ENCODE peak calls at places on chromosomes 4 and X, in eight cellular contexts. Z is AG10803, C is tibial artery, T is Daoy, O is MM.1S, U is T-helper 9 cell, I is mucosa of gallbladder, V is mucosa of descending colon. N is an unnamed sample.

GRCh38 chr4:41692717-41693345 is 55.7 kb downstream of the PHOX2B start:
- DNase-seq in Z (peak; percentile 46), C (no peak), T (peak; percentile 57), O (peak; percentile 50), U (peak; percentile 0), I (no peak), V (no peak), N (peak; percentile 78)

GRCh38 chr4:138107023-138107422 is 135.1 kb downstream of the SLC7A11 start:
- DNase-seq in Z (no peak), C (no peak), T (no peak), O (no peak), U (no peak), I (no peak), V (no peak), N (no peak)

GRCh38 chrX:119647552-119648420 is 41.6 kb upstream of the NKRF start:
- DNase-seq in Z (no peak), C (no peak), T (no peak), O (peak; percentile 90), U (peak; percentile 40), I (no peak), V (no peak), N (no peak)

GRCh38 chr4:97367878-97368277 is 775.4 kb downstream of the STPG2 start:
- DNase-seq in Z (no peak), C (no peak), T (no peak), O (no peak), U (no peak), I (no peak), V (no peak), N (no peak)

GRCh38 chrX:136525738-136526606 is 6.0 kb upstream of the VGLL1 start:
- DNase-seq in Z (peak; percentile 82), C (peak; percentile 66), T (peak; percentile 80), O (no peak), U (no peak), I (peak; percentile 82), V (no peak), N (peak; percentile 39)

GRCh38 chr4:26131711-26132110 is 189.1 kb upstream of the RBPJ start:
- DNase-seq in Z (no peak), C (no peak), T (no peak), O (no peak), U (peak; percentile 36), I (no peak), V (no peak), N (no peak)

GRCh38 chr4:16663722-16664121 is 234.7 kb downstream of the LDB2 start:
- DNase-seq in Z (peak; percentile 72), C (no peak), T (no peak), O (no peak), U (no peak), I (no peak), V (no peak), N (peak; percentile 43)

GRCh38 chr4:137627938-137628460 is 95.7 kb upstream of the PCDH18 start:
- DNase-seq in Z (peak; percentile 28), C (no peak), T (no peak), O (no peak), U (no peak), I (no peak), V (no peak), N (no peak)

GRCh38 chr4:78766650-78767049 is 9.5 kb upstream of the BMP2K start:
- DNase-seq in Z (no peak), C (no peak), T (no peak), O (peak; percentile 71), U (no peak), I (no peak), V (no peak), N (no peak)

GRCh38 chr4:37741564-37741963 is 55.4 kb upstream of the RELL1 start:
- DNase-seq in Z (no peak), C (no peak), T (no peak), O (no peak), U (no peak), I (no peak), V (no peak), N (no peak)

GRCh38 chrX:20988804-20989203 is 385.4 kb upstream of the CNKSR2 start:
- DNase-seq in Z (no peak), C (no peak), T (no peak), O (no peak), U (no peak), I (no peak), V (no peak), N (no peak)

GRCh38 chr4:184328022-184328736 is 110.5 kb upstream of the ENPP6 start:
- DNase-seq in Z (no peak), C (no peak), T (no peak), O (peak; percentile 94), U (no peak), I (no peak), V (no peak), N (no peak)

GRCh38 chr4:3257691-3258482 is 8.9 kb downstream of the MSANTD1 start:
- DNase-seq in Z (peak; percentile 36), C (peak; percentile 11), T (peak; percentile 76), O (no peak), U (no peak), I (no peak), V (no peak), N (no peak)

GRCh38 chr4:54626113-54626512 is 31.6 kb upstream of the KIT start:
- DNase-seq in Z (no peak), C (no peak), T (no peak), O (no peak), U (no peak), I (peak; percentile 50), V (no peak), N (no peak)

GRCh38 chrX:115058276-115058675 is 40.9 kb upstream of the IL13RA2 start:
- DNase-seq in Z (peak; percentile 95), C (no peak), T (peak; percentile 55), O (no peak), U (no peak), I (peak; percentile 37), V (no peak), N (no peak)

GRCh38 chr4:102343964-102344519 is 1.2 kb downstream of the SLC39A8 start:
- DNase-seq in Z (no peak), C (no peak), T (peak; percentile 2), O (peak; percentile 52), U (no peak), I (no peak), V (no peak), N (peak; percentile 45)

GRCh38 chr4:161767116-161767515 is 396.7 kb downstream of the FSTL5 start:
- DNase-seq in Z (peak; percentile 29), C (no peak), T (peak; percentile 37), O (no peak), U (no peak), I (no peak), V (no peak), N (no peak)

GRCh38 chr4:168183717-168184571 is 91.6 kb downstream of the ANXA10 start:
- DNase-seq in Z (peak; percentile 43), C (no peak), T (peak; percentile 13), O (peak; percentile 43), U (no peak), I (no peak), V (no peak), N (peak; percentile 53)

GRCh38 chr4:121408-122084 is 2.8 kb upstream of the ZNF718 start:
- DNase-seq in Z (no peak), C (no peak), T (no peak), O (no peak), U (peak; percentile 5), I (no peak), V (no peak), N (peak; percentile 95)

GRCh38 chr4:133148690-133149363 is at the start of gene PCDH10:
- DNase-seq in Z (peak; percentile 80), C (peak; percentile 85), T (peak; percentile 92), O (peak; percentile 91), U (no peak), I (peak; percentile 86), V (peak; percentile 64), N (peak; percentile 79)

GRCh38 chr4:141711211-141711610 is 74.8 kb downstream of the IL15 start:
- DNase-seq in Z (peak; percentile 55), C (peak; percentile 31), T (no peak), O (no peak), U (no peak), I (no peak), V (no peak), N (peak; percentile 22)

N was measured in Kasumi-1.